ENCODE peak calls at places on chromosomes 12 and 14, in six cellular contexts. V is transverse colon, S is esophagus squamous epithelium, D is uterus, B is heart left ventricle, K is HepG2. R is an unnamed sample.

GRCh38 chr12:54018608-54018984 is 9.6 kb upstream of the HOXC6 start:
- DNase-seq in V (no peak), S (no peak), D (no peak), B (no peak), K (no peak), R (peak; percentile 89)

GRCh38 chr12:113214938-113215400 is 6.3 kb upstream of the TPCN1 start:
- DNase-seq in V (peak; percentile 53), S (no peak), D (peak; percentile 82), B (peak; percentile 63), K (peak; percentile 81), R (no peak)

GRCh38 chr12:121628037-121628436 is 1.7 kb downstream of the ORAI1 start:
- DNase-seq in V (peak; percentile 55), S (no peak), D (no peak), B (no peak), K (no peak), R (peak; percentile 72)

GRCh38 chr12:47942327-47943230 is 20.8 kb upstream of the TMEM106C start:
- DNase-seq in V (no peak), S (no peak), D (no peak), B (no peak), K (peak; percentile 6), R (no peak)

GRCh38 chr14:98888281-98888680 is 383.7 kb downstream of the BCL11B start:
- DNase-seq in V (no peak), S (no peak), D (no peak), B (no peak), K (no peak), R (no peak)

GRCh38 chr12:115155665-115156645 is 472.0 kb upstream of the TBX3 start:
- DNase-seq in V (no peak), S (no peak), D (no peak), B (no peak), K (no peak), R (no peak)

GRCh38 chr12:96862326-96862725 is 44.7 kb upstream of the NEDD1 start:
- DNase-seq in V (no peak), S (no peak), D (no peak), B (no peak), K (no peak), R (no peak)

GRCh38 chr12:79933580-79934264 is 1.2 kb downstream of the PPP1R12A start:
- DNase-seq in V (peak; percentile 11), S (no peak), D (no peak), B (no peak), K (no peak), R (no peak)

GRCh38 chr14:76937181-76938091 is 91.1 kb downstream of the IRF2BPL start:
- DNase-seq in V (peak; percentile 30), S (no peak), D (peak; percentile 73), B (peak; percentile 69), K (no peak), R (peak; percentile 83)

GRCh38 chr12:18580286-18580685 is 157.5 kb downstream of the PLCZ1 start:
- DNase-seq in V (no peak), S (no peak), D (no peak), B (no peak), K (no peak), R (no peak)

GRCh38 chr14:104072586-104072985 is 12.9 kb upstream of the ASPG start:
- DNase-seq in V (no peak), S (no peak), D (no peak), B (no peak), K (no peak), R (no peak)

GRCh38 chr12:6821271-6821673 is 349 bp upstream of the GPR162 start:
- DNase-seq in V (peak; percentile 60), S (no peak), D (no peak), B (peak; percentile 84), K (no peak), R (peak; percentile 66)

GRCh38 chr12:18696971-18697602 is 40.7 kb downstream of the PLCZ1 start:
- DNase-seq in V (no peak), S (no peak), D (no peak), B (no peak), K (no peak), R (no peak)

GRCh38 chr12:7099290-7099996 is 7.2 kb upstream of the C1R start:
- DNase-seq in V (no peak), S (no peak), D (no peak), B (no peak), K (no peak), R (no peak)

GRCh38 chr14:68952544-68953535 is 26.3 kb downstream of the ACTN1 start:
- DNase-seq in V (no peak), S (no peak), D (peak; percentile 80), B (peak; percentile 63), K (no peak), R (peak; percentile 60)

GRCh38 chr14:60506985-60507829 is 1.7 kb upstream of the SIX6 start:
- DNase-seq in V (no peak), S (no peak), D (no peak), B (no peak), K (no peak), R (no peak)

GRCh38 chr12:130490674-130491073 is 153.0 kb downstream of the PIWIL1 start:
- DNase-seq in V (no peak), S (no peak), D (no peak), B (no peak), K (no peak), R (no peak)

GRCh38 chr12:108854055-108854452 is 3.3 kb downstream of the SSH1 start:
- DNase-seq in V (no peak), S (no peak), D (peak; percentile 76), B (peak; percentile 34), K (peak; percentile 6), R (peak; percentile 30)

GRCh38 chr14:35944847-35945246 is 118.7 kb downstream of the BRMS1L start:
- DNase-seq in V (peak; percentile 26), S (no peak), D (no peak), B (no peak), K (peak; percentile 57), R (no peak)

GRCh38 chr14:76550534-76550933 is 174.6 kb downstream of the ESRRB start:
- DNase-seq in V (no peak), S (no peak), D (no peak), B (no peak), K (no peak), R (no peak)

DNA sequence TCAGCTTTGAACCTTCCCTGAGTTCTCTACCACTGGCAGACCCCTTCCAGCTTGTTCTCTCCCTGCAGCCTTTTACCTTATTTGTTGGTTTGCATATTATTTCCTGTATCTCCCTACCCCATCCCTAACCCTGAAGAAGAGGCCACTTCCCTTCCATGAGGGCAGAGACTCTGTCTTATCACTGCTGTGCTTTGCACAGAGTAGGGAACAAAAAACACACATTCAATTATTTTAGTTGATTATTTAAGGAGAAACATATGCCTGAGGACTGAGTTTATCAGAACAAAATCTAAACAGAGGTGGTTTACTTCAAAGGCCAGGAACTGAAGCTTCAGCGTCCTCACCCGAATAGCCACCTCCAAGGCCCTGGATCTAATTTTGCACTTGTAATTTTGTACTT is 111.7 kb upstream of the RFLNA start:
- DNase-seq in V (no peak), S (no peak), D (no peak), B (no peak), K (no peak), R (no peak)
- TF ChIP-seq POLR2A in V (no peak), S (no peak), D (no peak), B (no peak), K (no peak), R (no peak)

GRCh38 chr14:89196561-89196960 is 220.5 kb downstream of the FOXN3 start:
- DNase-seq in V (no peak), S (no peak), D (no peak), B (no peak), K (no peak), R (no peak)

GRCh38 chr14:89201645-89202044 is 215.4 kb downstream of the FOXN3 start:
- DNase-seq in V (no peak), S (no peak), D (no peak), B (peak; percentile 11), K (no peak), R (no peak)

GRCh38 chr14:89197623-89198022 is 219.4 kb downstream of the FOXN3 start:
- DNase-seq in V (no peak), S (no peak), D (no peak), B (no peak), K (no peak), R (no peak)

GRCh38 chr14:89202413-89202812 is 214.6 kb downstream of the FOXN3 start:
- DNase-seq in V (no peak), S (no peak), D (no peak), B (no peak), K (no peak), R (no peak)

DNA sequence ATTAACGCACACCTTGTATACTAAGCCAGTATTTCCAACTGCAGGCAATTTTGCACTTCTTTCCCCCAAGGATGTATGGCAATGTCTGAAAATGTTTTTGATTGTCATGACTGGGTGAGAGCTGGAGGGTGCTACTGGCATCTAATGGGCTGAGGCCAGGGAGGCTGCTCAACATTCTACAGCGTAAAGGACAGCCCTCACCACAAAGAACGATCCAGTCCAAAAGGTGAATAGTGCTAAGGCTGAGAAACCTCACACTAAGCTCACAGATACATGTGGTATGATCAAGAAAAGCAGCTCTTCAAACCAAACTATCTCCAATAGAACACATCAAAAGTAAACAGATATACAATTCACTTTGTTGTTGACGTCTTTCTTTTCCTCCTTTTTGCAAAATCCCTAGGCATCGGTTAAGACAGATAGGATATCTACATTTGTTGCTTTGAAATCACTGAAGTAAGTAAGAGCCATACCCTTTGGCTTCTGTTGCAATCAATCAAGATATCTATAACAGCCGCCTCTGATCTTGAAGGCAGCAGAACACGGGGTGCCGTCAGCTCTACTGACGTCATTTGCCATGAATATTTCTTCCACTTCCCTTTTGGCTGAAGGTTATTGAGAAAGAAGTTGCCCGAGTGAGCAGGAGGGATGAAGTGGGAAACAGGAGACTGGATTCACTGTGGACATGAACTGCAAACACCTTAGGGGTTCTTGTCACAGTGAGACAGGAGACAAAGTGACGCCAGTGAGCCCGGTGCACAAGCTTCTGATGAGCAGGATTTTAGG is 218.3 kb downstream of the FOXN3 start:
- DNase-seq in V (no peak), S (no peak), D (peak; percentile 54), B (no peak), K (no peak), R (no peak)
- TF ChIP-seq POLR2A in V (no peak), S (no peak), D (no peak), B (no peak), K (no peak), R (no peak)

GRCh38 chr12:110689002-110689600 is at the start of gene HVCN1:
- DNase-seq in V (peak; percentile 60), S (no peak), D (peak; percentile 56), B (peak; percentile 71), K (no peak), R (peak; percentile 75)
- TF ChIP-seq POLR2A in V (no peak), S (no peak), D (no peak), B (no peak), K (no peak), R (no peak)

DNA sequence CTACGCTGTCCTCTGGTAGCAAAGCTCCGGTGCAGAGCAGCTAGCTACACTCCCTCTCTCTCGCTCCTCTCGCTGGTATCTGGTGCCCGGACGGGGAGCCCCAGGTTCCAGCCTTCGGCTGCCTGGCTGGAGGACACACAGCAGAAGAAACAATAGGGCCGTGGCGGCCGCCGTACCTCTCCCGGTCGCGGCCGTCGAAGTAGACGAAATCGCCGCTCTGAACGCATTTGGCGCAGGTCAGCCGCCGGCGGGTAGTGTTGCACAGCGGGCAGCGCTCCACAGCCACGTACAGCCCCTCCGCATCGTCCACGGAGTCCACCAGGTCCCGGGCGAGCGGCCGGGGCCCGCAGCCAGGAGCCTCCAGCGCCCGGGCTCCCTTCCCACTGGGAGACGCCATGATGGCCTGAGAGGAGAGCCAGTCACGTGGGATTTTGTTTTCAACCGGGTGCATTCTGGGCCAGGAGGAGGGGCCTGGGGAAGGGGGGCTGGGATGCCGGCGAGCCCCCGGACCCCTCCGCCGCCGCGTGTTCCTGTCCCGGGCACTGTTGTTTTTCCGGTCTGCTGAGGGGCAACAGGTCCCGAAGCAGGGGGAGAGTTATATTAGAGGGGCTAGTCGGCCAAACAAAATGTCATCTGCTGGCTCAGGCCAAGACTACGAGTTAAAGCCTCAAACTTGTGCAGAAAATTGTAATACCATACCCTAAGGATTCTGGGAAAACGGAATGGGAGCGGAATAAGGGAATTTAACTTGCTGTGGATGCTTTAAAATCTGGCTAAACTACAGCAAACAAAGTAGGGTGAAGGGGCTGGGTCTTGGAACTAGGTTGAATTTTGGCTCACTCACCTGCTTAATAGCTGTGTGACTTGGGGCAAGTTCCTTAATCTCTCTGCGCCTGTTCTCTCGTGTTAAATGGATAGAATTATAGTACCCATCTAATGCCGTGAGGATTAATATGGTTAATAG is at the start of gene ATG14:
- DNase-seq in V (peak; percentile 85), S (peak; percentile 39), D (peak; percentile 87), B (peak; percentile 88), K (peak; percentile 82), R (peak; percentile 87)
- TF ChIP-seq POLR2A in V (peak; percentile 63), S (peak; percentile 66), D (peak; percentile 45), B (no peak), K (peak; percentile 82), R (peak; percentile 19)